ENCODE peak calls at places on chromosome X, in seven cellular contexts. One of them, this sample, is unnamed.

GRCh38 chrX:15605233-15605632 is 4.5 kb upstream of the ACE2 start:
- DNase-seq in fibroblast of lung: no peak
- DNase-seq in T follicular helper cell: no peak
- DNase-seq in choroid plexus epithelial cell: no peak
- DNase-seq in Right ventricle myocardium superior: no peak
- DNase-seq in HFF-Myc: no peak
- DNase-seq in posterior vena cava: no peak
- DNase-seq in this sample: no peak

GRCh38 chrX:31384471-31384870 is 312.6 kb upstream of the FTHL17 start:
- DNase-seq in HFF-Myc: no peak
- DNase-seq in choroid plexus epithelial cell: peak; percentile 9
- DNase-seq in T follicular helper cell: no peak
- DNase-seq in Right ventricle myocardium superior: no peak
- DNase-seq in posterior vena cava: no peak
- DNase-seq in fibroblast of lung: no peak
- DNase-seq in this sample: no peak

GRCh38 chrX:32749075-32749474 is 462.3 kb downstream of the DMD start:
- DNase-seq in choroid plexus epithelial cell: peak; percentile 0
- DNase-seq in T follicular helper cell: no peak
- DNase-seq in fibroblast of lung: peak; percentile 11
- DNase-seq in HFF-Myc: no peak
- DNase-seq in Right ventricle myocardium superior: no peak
- DNase-seq in posterior vena cava: no peak
- DNase-seq in this sample: no peak

GRCh38 chrX:75155454-75155829 is 641 bp downstream of the ABCB7 start:
- DNase-seq in T follicular helper cell: no peak
- DNase-seq in Right ventricle myocardium superior: no peak
- DNase-seq in fibroblast of lung: peak; percentile 1
- DNase-seq in HFF-Myc: no peak
- DNase-seq in choroid plexus epithelial cell: peak; percentile 14
- DNase-seq in posterior vena cava: no peak
- DNase-seq in this sample: peak; percentile 17

GRCh38 chrX:68941385-68941952 is 112.6 kb downstream of the EFNB1 start:
- DNase-seq in fibroblast of lung: peak; percentile 73
- DNase-seq in HFF-Myc: no peak
- DNase-seq in Right ventricle myocardium superior: no peak
- DNase-seq in T follicular helper cell: no peak
- DNase-seq in choroid plexus epithelial cell: peak; percentile 35
- DNase-seq in posterior vena cava: no peak
- DNase-seq in this sample: no peak

GRCh38 chrX:71815121-71815905 is 52.2 kb downstream of the CXorf49B start:
- DNase-seq in Right ventricle myocardium superior: no peak
- DNase-seq in HFF-Myc: no peak
- DNase-seq in posterior vena cava: peak; percentile 50
- DNase-seq in fibroblast of lung: no peak
- DNase-seq in T follicular helper cell: no peak
- DNase-seq in choroid plexus epithelial cell: no peak
- DNase-seq in this sample: no peak

GRCh38 chrX:38798956-38799355 is 2.3 kb upstream of the MID1IP1 start:
- DNase-seq in fibroblast of lung: peak; percentile 46
- DNase-seq in posterior vena cava: no peak
- DNase-seq in Right ventricle myocardium superior: no peak
- DNase-seq in T follicular helper cell: no peak
- DNase-seq in HFF-Myc: no peak
- DNase-seq in choroid plexus epithelial cell: peak; percentile 59
- DNase-seq in this sample: no peak

GRCh38 chrX:30592846-30593245 is 15.3 kb upstream of the TASL start:
- DNase-seq in HFF-Myc: no peak
- DNase-seq in choroid plexus epithelial cell: no peak
- DNase-seq in fibroblast of lung: no peak
- DNase-seq in Right ventricle myocardium superior: no peak
- DNase-seq in posterior vena cava: no peak
- DNase-seq in T follicular helper cell: no peak
- DNase-seq in this sample: no peak

GRCh38 chrX:18877472-18877871 is 106.4 kb downstream of the PHKA2 start:
- DNase-seq in HFF-Myc: no peak
- DNase-seq in posterior vena cava: peak; percentile 30
- DNase-seq in choroid plexus epithelial cell: no peak
- DNase-seq in fibroblast of lung: no peak
- DNase-seq in Right ventricle myocardium superior: no peak
- DNase-seq in T follicular helper cell: no peak
- DNase-seq in this sample: no peak

GRCh38 chrX:152817082-152817744 is 13.3 kb downstream of the CETN2 start:
- DNase-seq in Right ventricle myocardium superior: no peak
- DNase-seq in T follicular helper cell: no peak
- DNase-seq in fibroblast of lung: peak; percentile 50
- DNase-seq in choroid plexus epithelial cell: peak; percentile 67
- DNase-seq in HFF-Myc: no peak
- DNase-seq in posterior vena cava: no peak
- DNase-seq in this sample: peak; percentile 49

GRCh38 chrX:95703696-95704095 is 980.9 kb upstream of the DIAPH2 start:
- DNase-seq in Right ventricle myocardium superior: no peak
- DNase-seq in T follicular helper cell: no peak
- DNase-seq in HFF-Myc: no peak
- DNase-seq in posterior vena cava: no peak
- DNase-seq in choroid plexus epithelial cell: peak; percentile 1
- DNase-seq in fibroblast of lung: peak; percentile 59
- DNase-seq in this sample: no peak

GRCh38 chrX:53383376-53384087 is 38.9 kb downstream of the SMC1A start:
- DNase-seq in posterior vena cava: no peak
- DNase-seq in HFF-Myc: no peak
- DNase-seq in choroid plexus epithelial cell: peak; percentile 4
- DNase-seq in T follicular helper cell: no peak
- DNase-seq in Right ventricle myocardium superior: no peak
- DNase-seq in fibroblast of lung: no peak
- DNase-seq in this sample: no peak

GRCh38 chrX:9535101-9535500 is 70.2 kb downstream of the TBL1X start:
- DNase-seq in HFF-Myc: peak; percentile 7
- DNase-seq in posterior vena cava: no peak
- DNase-seq in T follicular helper cell: no peak
- DNase-seq in fibroblast of lung: no peak
- DNase-seq in choroid plexus epithelial cell: no peak
- DNase-seq in Right ventricle myocardium superior: no peak
- DNase-seq in this sample: no peak

GRCh38 chrX:78199851-78200250 is 60.4 kb upstream of the TAF9B start:
- DNase-seq in fibroblast of lung: no peak
- DNase-seq in choroid plexus epithelial cell: peak; percentile 35
- DNase-seq in Right ventricle myocardium superior: no peak
- DNase-seq in HFF-Myc: peak; percentile 4
- DNase-seq in posterior vena cava: no peak
- DNase-seq in T follicular helper cell: no peak
- DNase-seq in this sample: peak; percentile 3

GRCh38 chrX:70969635-70970481 is 39.0 kb upstream of the SLC7A3 start:
- DNase-seq in fibroblast of lung: no peak
- DNase-seq in HFF-Myc: no peak
- DNase-seq in posterior vena cava: no peak
- DNase-seq in Right ventricle myocardium superior: no peak
- DNase-seq in T follicular helper cell: no peak
- DNase-seq in choroid plexus epithelial cell: no peak
- DNase-seq in this sample: no peak

GRCh38 chrX:149950681-149951080 is 12.4 kb upstream of the EOLA2 start:
- DNase-seq in T follicular helper cell: no peak
- DNase-seq in fibroblast of lung: peak; percentile 72
- DNase-seq in choroid plexus epithelial cell: peak; percentile 75
- DNase-seq in Right ventricle myocardium superior: no peak
- DNase-seq in HFF-Myc: peak; percentile 38
- DNase-seq in posterior vena cava: no peak
- DNase-seq in this sample: peak; percentile 62

GRCh38 chrX:140050906-140051305 is 85.6 kb upstream of the CXorf66 start:
- DNase-seq in choroid plexus epithelial cell: peak; percentile 30
- DNase-seq in posterior vena cava: no peak
- DNase-seq in fibroblast of lung: peak; percentile 8
- DNase-seq in HFF-Myc: no peak
- DNase-seq in Right ventricle myocardium superior: no peak
- DNase-seq in T follicular helper cell: no peak
- DNase-seq in this sample: peak; percentile 3

GRCh38 chrX:13428055-13428786 is 108.4 kb upstream of the ATXN3L start:
- DNase-seq in choroid plexus epithelial cell: peak; percentile 89
- DNase-seq in posterior vena cava: no peak
- DNase-seq in T follicular helper cell: no peak
- DNase-seq in fibroblast of lung: peak; percentile 41
- DNase-seq in HFF-Myc: no peak
- DNase-seq in Right ventricle myocardium superior: no peak
- DNase-seq in this sample: peak; percentile 43

GRCh38 chrX:65674351-65674893 is 7.0 kb downstream of the MSN start:
- DNase-seq in HFF-Myc: no peak
- DNase-seq in choroid plexus epithelial cell: no peak
- DNase-seq in posterior vena cava: no peak
- DNase-seq in fibroblast of lung: no peak
- DNase-seq in T follicular helper cell: no peak
- DNase-seq in Right ventricle myocardium superior: no peak
- DNase-seq in this sample: no peak

GRCh38 chrX:107204063-107204605 is 2.1 kb downstream of the NUP62CL start:
- DNase-seq in Right ventricle myocardium superior: no peak
- DNase-seq in posterior vena cava: no peak
- DNase-seq in T follicular helper cell: no peak
- DNase-seq in HFF-Myc: no peak
- DNase-seq in choroid plexus epithelial cell: no peak
- DNase-seq in fibroblast of lung: no peak
- DNase-seq in this sample: no peak

GRCh38 chrX:19687395-19687794 is 172.1 kb upstream of the MAP3K15 start:
- DNase-seq in fibroblast of lung: no peak
- DNase-seq in T follicular helper cell: no peak
- DNase-seq in HFF-Myc: no peak
- DNase-seq in choroid plexus epithelial cell: no peak
- DNase-seq in Right ventricle myocardium superior: no peak
- DNase-seq in posterior vena cava: no peak
- DNase-seq in this sample: no peak

GRCh38 chrX:5559386-5559785 is 669.3 kb downstream of the NLGN4X start:
- DNase-seq in T follicular helper cell: no peak
- DNase-seq in fibroblast of lung: no peak
- DNase-seq in choroid plexus epithelial cell: no peak
- DNase-seq in posterior vena cava: no peak
- DNase-seq in Right ventricle myocardium superior: no peak
- DNase-seq in HFF-Myc: no peak
- DNase-seq in this sample: no peak

GRCh38 chrX:101659601-101660063 is at the start of gene ARMCX2:
- DNase-seq in posterior vena cava: peak; percentile 80
- DNase-seq in Right ventricle myocardium superior: peak; percentile 64
- DNase-seq in fibroblast of lung: peak; percentile 71
- DNase-seq in choroid plexus epithelial cell: peak; percentile 75
- DNase-seq in HFF-Myc: no peak
- DNase-seq in T follicular helper cell: no peak
- DNase-seq in this sample: peak; percentile 57

GRCh38 chrX:39773923-39774803 is 323.6 kb downstream of the BCOR start:
- DNase-seq in HFF-Myc: no peak
- DNase-seq in fibroblast of lung: peak; percentile 14
- DNase-seq in T follicular helper cell: no peak
- DNase-seq in Right ventricle myocardium superior: no peak
- DNase-seq in posterior vena cava: no peak
- DNase-seq in choroid plexus epithelial cell: peak; percentile 50
- DNase-seq in this sample: peak; percentile 64

GRCh38 chrX:119186763-119187162 is 49.3 kb upstream of the PGRMC1 start:
- DNase-seq in Right ventricle myocardium superior: no peak
- DNase-seq in HFF-Myc: no peak
- DNase-seq in fibroblast of lung: no peak
- DNase-seq in T follicular helper cell: no peak
- DNase-seq in choroid plexus epithelial cell: no peak
- DNase-seq in posterior vena cava: no peak
- DNase-seq in this sample: no peak

GRCh38 chrX:19735244-19735643 is 152.2 kb downstream of the SH3KBP1 start:
- DNase-seq in fibroblast of lung: no peak
- DNase-seq in posterior vena cava: no peak
- DNase-seq in T follicular helper cell: no peak
- DNase-seq in Right ventricle myocardium superior: no peak
- DNase-seq in HFF-Myc: no peak
- DNase-seq in choroid plexus epithelial cell: no peak
- DNase-seq in this sample: no peak

GRCh38 chrX:136205882-136206281 is 45.3 kb downstream of the MAP7D3 start:
- DNase-seq in T follicular helper cell: no peak
- DNase-seq in choroid plexus epithelial cell: no peak
- DNase-seq in posterior vena cava: no peak
- DNase-seq in fibroblast of lung: no peak
- DNase-seq in HFF-Myc: no peak
- DNase-seq in Right ventricle myocardium superior: no peak
- DNase-seq in this sample: no peak

GRCh38 chrX:103629295-103630170 is 758 bp downstream of the TCEAL1 start:
- DNase-seq in posterior vena cava: peak; percentile 88
- DNase-seq in T follicular helper cell: no peak
- DNase-seq in HFF-Myc: no peak
- DNase-seq in Right ventricle myocardium superior: peak; percentile 76
- DNase-seq in choroid plexus epithelial cell: peak; percentile 73
- DNase-seq in fibroblast of lung: peak; percentile 77
- DNase-seq in this sample: peak; percentile 71

GRCh38 chrX:96837808-96838207 is 45.9 kb upstream of the RPA4 start:
- DNase-seq in posterior vena cava: no peak
- DNase-seq in T follicular helper cell: no peak
- DNase-seq in fibroblast of lung: peak; percentile 8
- DNase-seq in Right ventricle myocardium superior: no peak
- DNase-seq in HFF-Myc: no peak
- DNase-seq in choroid plexus epithelial cell: peak; percentile 31
- DNase-seq in this sample: no peak

GRCh38 chrX:123994730-123995129 is 33.2 kb downstream of the STAG2 start:
- DNase-seq in HFF-Myc: no peak
- DNase-seq in Right ventricle myocardium superior: no peak
- DNase-seq in T follicular helper cell: no peak
- DNase-seq in fibroblast of lung: no peak
- DNase-seq in choroid plexus epithelial cell: no peak
- DNase-seq in posterior vena cava: no peak
- DNase-seq in this sample: peak; percentile 13

GRCh38 chrX:11138498-11139390 is 27.6 kb downstream of the HCCS start:
- DNase-seq in HFF-Myc: no peak
- DNase-seq in fibroblast of lung: no peak
- DNase-seq in posterior vena cava: no peak
- DNase-seq in Right ventricle myocardium superior: no peak
- DNase-seq in T follicular helper cell: no peak
- DNase-seq in choroid plexus epithelial cell: no peak
- DNase-seq in this sample: no peak

GRCh38 chrX:42797646-42798045 is 19.7 kb upstream of the PPP1R2C start:
- DNase-seq in Right ventricle myocardium superior: no peak
- DNase-seq in posterior vena cava: no peak
- DNase-seq in fibroblast of lung: no peak
- DNase-seq in choroid plexus epithelial cell: no peak
- DNase-seq in T follicular helper cell: no peak
- DNase-seq in HFF-Myc: peak; percentile 1
- DNase-seq in this sample: peak; percentile 50

GRCh38 chrX:154396948-154397887 is 959 bp upstream of the RPL10 start:
- DNase-seq in HFF-Myc: no peak
- DNase-seq in posterior vena cava: peak; percentile 92
- DNase-seq in fibroblast of lung: peak; percentile 60
- DNase-seq in Right ventricle myocardium superior: peak; percentile 86
- DNase-seq in choroid plexus epithelial cell: peak; percentile 53
- DNase-seq in T follicular helper cell: no peak
- DNase-seq in this sample: peak; percentile 63

GRCh38 chrX:70176938-70177533 is at the start of gene DGAT2L6:
- DNase-seq in posterior vena cava: no peak
- DNase-seq in choroid plexus epithelial cell: peak; percentile 9
- DNase-seq in T follicular helper cell: no peak
- DNase-seq in Right ventricle myocardium superior: no peak
- DNase-seq in HFF-Myc: no peak
- DNase-seq in fibroblast of lung: no peak
- DNase-seq in this sample: no peak

GRCh38 chrX:56563231-56564116 is at the start of gene UBQLN2:
- DNase-seq in HFF-Myc: peak; percentile 32
- DNase-seq in posterior vena cava: peak; percentile 94
- DNase-seq in fibroblast of lung: peak; percentile 83
- DNase-seq in choroid plexus epithelial cell: peak; percentile 83
- DNase-seq in Right ventricle myocardium superior: peak; percentile 87
- DNase-seq in T follicular helper cell: peak; percentile 69
- DNase-seq in this sample: peak; percentile 80

GRCh38 chrX:39875834-39876625 is 221.7 kb downstream of the BCOR start:
- DNase-seq in Right ventricle myocardium superior: no peak
- DNase-seq in choroid plexus epithelial cell: no peak
- DNase-seq in posterior vena cava: no peak
- DNase-seq in fibroblast of lung: no peak
- DNase-seq in T follicular helper cell: no peak
- DNase-seq in HFF-Myc: no peak
- DNase-seq in this sample: no peak

GRCh38 chrX:115679460-115679859 is 118.5 kb downstream of the PLS3 start:
- DNase-seq in posterior vena cava: no peak
- DNase-seq in HFF-Myc: no peak
- DNase-seq in T follicular helper cell: no peak
- DNase-seq in choroid plexus epithelial cell: peak; percentile 59
- DNase-seq in fibroblast of lung: peak; percentile 52
- DNase-seq in Right ventricle myocardium superior: no peak
- DNase-seq in this sample: peak; percentile 34

GRCh38 chrX:74434336-74434735 is 13.0 kb downstream of the SLC16A2 start:
- DNase-seq in choroid plexus epithelial cell: no peak
- DNase-seq in HFF-Myc: no peak
- DNase-seq in posterior vena cava: no peak
- DNase-seq in fibroblast of lung: no peak
- DNase-seq in T follicular helper cell: no peak
- DNase-seq in Right ventricle myocardium superior: no peak
- DNase-seq in this sample: no peak

This sample was measured in fibroblast of villous mesenchyme.